ENCODE peak calls at places on chromosomes 6 and 20, in nine cellular contexts. K is IMR-90, D is A549, V is GM20000, T is MM.1S, J is PC-3, F is B cell, E is foreskin fibroblast, C is fibroblast of villous mesenchyme. A is an unnamed sample.

GRCh38 chr6:167863897-167864296 is 37.2 kb downstream of the AFDN start:
- DNase-seq in F (no peak), V (no peak), E (no peak), D (no peak), C (no peak), K (no peak), J (no peak), T (no peak), A (no peak)

GRCh38 chr20:699811-700338 is 24.3 kb upstream of the SCRT2 start:
- DNase-seq in F (no peak), T (no peak), C (no peak), D (no peak), V (no peak), J (no peak), E (no peak), K (no peak), A (no peak)

GRCh38 chr6:33716379-33716778 is 4.9 kb upstream of the UQCC2 start:
- DNase-seq in J (no peak), V (no peak), D (no peak), F (no peak), T (no peak), E (no peak), C (no peak), K (no peak), A (no peak)

GRCh38 chr20:51801220-51801991 is 915 bp downstream of the SALL4 start:
- DNase-seq in K (no peak), J (no peak), V (peak), F (no peak), T (no peak), E (no peak), D (peak), C (no peak), A (no peak)

GRCh38 chr6:170388113-170388512 is 81.6 kb downstream of the FAM120B start:
- DNase-seq in T (no peak), K (peak), F (no peak), D (no peak), V (no peak), E (peak), C (peak), J (no peak), A (peak)

GRCh38 chr6:144805049-144805448 is 519.9 kb downstream of the UTRN start:
- DNase-seq in D (no peak), C (no peak), F (no peak), K (no peak), J (no peak), V (no peak), E (no peak), T (no peak), A (no peak)

GRCh38 chr20:5393218-5393870 is 76.6 kb upstream of the PROKR2 start:
- DNase-seq in J (no peak), C (no peak), E (no peak), V (no peak), T (no peak), K (no peak), D (no peak), F (no peak), A (no peak)

GRCh38 chr6:135289816-135290215 is 108.7 kb downstream of the MYB start:
- DNase-seq in F (no peak), K (no peak), J (no peak), T (no peak), C (no peak), D (no peak), V (no peak), E (no peak), A (no peak)

GRCh38 chr6:113488812-113489685 is 368.1 kb upstream of the MARCKS start:
- DNase-seq in F (no peak), E (no peak), K (no peak), J (no peak), T (no peak), C (no peak), D (no peak), V (no peak), A (no peak)

GRCh38 chr6:81793811-81794210 is 41.3 kb upstream of the TENT5A start:
- DNase-seq in K (peak), V (no peak), F (no peak), J (no peak), D (no peak), C (peak), E (peak), T (no peak), A (peak)

GRCh38 chr20:31835977-31836852 is 9.2 kb downstream of the FOXS1 start:
- DNase-seq in V (peak), E (peak), D (peak), T (peak), F (peak), K (peak), J (peak), C (peak), A (no peak)

GRCh38 chr6:75930954-75931689 is 141.3 kb downstream of the IMPG1 start:
- DNase-seq in J (no peak), D (no peak), E (peak), C (no peak), V (no peak), F (no peak), K (peak), T (no peak), A (peak)

GRCh38 chr6:48552905-48553304 is 441.9 kb upstream of the PTCHD4 start:
- DNase-seq in F (no peak), T (no peak), J (no peak), V (no peak), D (no peak), E (no peak), C (no peak), K (no peak), A (no peak)

GRCh38 chr20:13791562-13792459 is 7.0 kb downstream of the NDUFAF5 start:
- DNase-seq in T (no peak), E (no peak), C (no peak), F (no peak), J (no peak), K (no peak), D (no peak), V (no peak), A (no peak)

GRCh38 chr20:20665200-20665599 is 47.2 kb downstream of the RALGAPA2 start:
- DNase-seq in E (no peak), C (no peak), V (no peak), K (no peak), F (no peak), D (no peak), J (no peak), T (no peak), A (no peak)

GRCh38 chr20:20663841-20664240 is 48.6 kb downstream of the RALGAPA2 start:
- DNase-seq in J (no peak), V (no peak), F (no peak), K (no peak), E (no peak), D (no peak), C (no peak), T (no peak), A (no peak)

GRCh38 chr20:20666359-20666758 is 46.1 kb downstream of the RALGAPA2 start:
- DNase-seq in E (no peak), K (no peak), F (no peak), V (no peak), C (no peak), D (no peak), T (no peak), J (no peak), A (no peak)

GRCh38 chr20:20665933-20666332 is 46.5 kb downstream of the RALGAPA2 start:
- DNase-seq in J (no peak), T (no peak), F (no peak), C (no peak), K (no peak), V (no peak), D (no peak), E (no peak), A (no peak)

DNA sequence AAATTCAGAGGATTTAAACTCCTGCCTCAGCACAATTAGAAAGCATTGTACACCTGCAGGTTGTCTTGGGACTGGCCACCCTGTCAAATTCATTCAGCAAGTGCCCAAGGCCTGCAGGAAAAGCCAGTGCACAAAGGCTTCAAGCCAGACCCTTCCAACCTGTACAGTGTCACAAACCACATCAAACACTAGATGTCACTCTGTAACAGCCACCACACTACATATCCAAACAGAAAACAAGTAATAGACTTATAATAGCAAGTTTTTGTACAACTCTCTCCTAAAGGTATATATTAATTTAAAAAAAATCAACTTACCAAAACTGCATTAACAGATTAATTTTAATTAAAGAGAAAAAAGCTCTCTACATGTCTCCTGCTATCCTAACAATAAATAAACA is 47.6 kb downstream of the RALGAPA2 start:
- DNase-seq in K (no peak), F (no peak), J (peak), T (peak), V (peak), E (no peak), C (peak), D (peak), A (no peak)
- TF ChIP-seq CTCF in K (peak), F (peak), J (peak), T (peak), V (peak), E (peak), C (peak), D (peak), A (no peak)

GRCh38 chr20:16367948-16368560 is 205.2 kb downstream of the KIF16B start:
- DNase-seq in E (no peak), C (no peak), F (no peak), D (no peak), V (no peak), K (no peak), J (no peak), T (no peak), A (no peak)
- TF ChIP-seq CTCF in E (no peak), C (no peak), F (no peak), D (no peak), V (no peak), K (no peak), J (no peak), T (no peak), A (no peak)

DNA sequence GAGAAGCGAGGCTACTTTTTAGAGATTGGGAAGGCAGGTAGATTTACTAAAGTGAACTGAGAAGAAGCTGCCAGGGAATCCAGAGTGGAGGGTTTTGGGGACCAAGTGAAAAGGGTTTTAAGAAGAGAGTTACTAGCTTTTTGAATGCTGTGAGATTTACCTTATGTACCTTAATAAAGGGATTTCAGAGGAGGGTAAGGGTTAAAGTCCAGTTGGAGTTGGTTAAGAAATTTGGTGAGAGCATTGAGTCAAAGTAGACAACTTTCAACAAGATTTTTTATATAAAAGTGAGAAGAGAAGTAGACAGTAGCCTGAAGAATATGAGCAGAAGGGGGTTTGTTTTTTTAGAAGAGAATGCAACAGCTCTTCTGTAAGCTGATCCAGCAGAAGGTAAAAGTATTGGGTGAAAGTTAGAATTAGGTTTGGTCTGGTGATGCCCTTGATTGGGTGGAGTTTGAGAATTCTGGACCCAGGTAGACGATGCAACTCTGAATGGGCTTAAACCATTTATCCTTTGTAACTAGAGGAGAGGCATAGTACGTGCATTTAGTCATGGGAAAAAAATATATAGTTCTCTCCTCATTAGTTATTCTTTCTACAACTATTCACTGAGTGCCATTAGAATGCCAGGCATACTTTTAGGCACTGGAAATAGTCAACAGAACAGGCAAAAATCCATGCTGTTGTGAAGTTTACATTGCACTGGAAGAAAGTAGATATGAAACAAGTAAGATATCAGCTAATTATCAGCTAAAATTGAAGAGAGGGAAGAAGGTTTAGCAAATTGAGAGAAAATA is 44.8 kb downstream of the ATRN start:
- DNase-seq in T (no peak), E (no peak), J (no peak), F (no peak), V (no peak), C (peak), D (no peak), K (peak), A (peak)
- TF ChIP-seq CTCF in T (no peak), E (no peak), J (no peak), F (no peak), V (no peak), C (no peak), D (no peak), K (no peak), A (no peak)

GRCh38 chr6:56766806-56767178 is 124.1 kb upstream of the DST start:
- DNase-seq in K (peak), F (no peak), D (no peak), J (peak), V (peak), C (peak), E (peak), T (peak), A (peak)

GRCh38 chr6:56767435-56767834 is 124.7 kb upstream of the DST start:
- DNase-seq in E (no peak), F (no peak), V (no peak), T (no peak), C (no peak), J (no peak), D (no peak), K (no peak), A (no peak)

GRCh38 chr6:56770011-56770520 is 127.4 kb upstream of the DST start:
- DNase-seq in T (no peak), J (no peak), D (no peak), C (peak), F (no peak), V (no peak), K (peak), E (no peak), A (no peak)

GRCh38 chr6:56766139-56766805 is 123.6 kb upstream of the DST start:
- DNase-seq in V (no peak), T (no peak), K (no peak), E (no peak), J (no peak), F (no peak), D (no peak), C (no peak), A (no peak)

GRCh38 chr6:56767892-56768531 is 125.3 kb upstream of the DST start:
- DNase-seq in K (no peak), T (peak), D (peak), V (no peak), F (no peak), C (no peak), J (peak), E (no peak), A (no peak)
- TF ChIP-seq CTCF in K (no peak), T (peak), D (no peak), V (no peak), F (no peak), C (peak), J (peak), E (no peak), A (no peak)